ENCODE peak calls at places on chromosomes 3 and 15, in four cellular contexts. H is Panc1, Q is spleen, F is thyroid gland. O is an unnamed sample.

GRCh38 chr15:33358303-33358702 is 47.5 kb downstream of the RYR3 start:
- DNase-seq in H (no peak), Q (no peak), F (no peak), O (no peak)

GRCh38 chr3:107752202-107752990 is 229.6 kb downstream of the BBX start:
- DNase-seq in H (no peak), Q (no peak), F (no peak), O (no peak)

GRCh38 chr3:197511853-197512635 is 43.7 kb downstream of the BDH1 start:
- DNase-seq in H (no peak), Q (no peak), F (no peak), O (no peak)

GRCh38 chr3:196246612-196247308 is 30.4 kb downstream of the SLC51A start:
- DNase-seq in H (no peak), Q (no peak), F (no peak), O (no peak)

GRCh38 chr15:90000175-90000923 is 775 bp upstream of the ZNF710 start:
- DNase-seq in H (no peak), Q (peak; percentile 87), F (peak; percentile 24), O (no peak)

GRCh38 chr3:129417354-129417753 is 11.1 kb downstream of the EFCAB12 start:
- DNase-seq in H (no peak), Q (no peak), F (no peak), O (no peak)

GRCh38 chr3:57077630-57078365 is 17.3 kb downstream of the SPATA12 start:
- DNase-seq in H (no peak), Q (no peak), F (no peak), O (no peak)

GRCh38 chr15:66751579-66751978 is 49.5 kb downstream of the SMAD6 start:
- DNase-seq in H (no peak), Q (peak; percentile 47), F (peak; percentile 68), O (no peak)

GRCh38 chr3:130516645-130517512 is at the start of gene COL6A6:
- DNase-seq in H (no peak), Q (no peak), F (no peak), O (no peak)

GRCh38 chr3:162863579-162863978 is 1367.0 kb downstream of the OTOL1 start:
- DNase-seq in H (no peak), Q (no peak), F (no peak), O (no peak)

GRCh38 chr15:35061171-35062163 is 23.6 kb downstream of the NANOGP8 start:
- DNase-seq in H (peak; percentile 10), Q (no peak), F (no peak), O (no peak)

GRCh38 chr15:101022876-101023275 is 103.7 kb downstream of the LRRK1 start:
- DNase-seq in H (no peak), Q (no peak), F (no peak), O (peak; percentile 2)

GRCh38 chr15:63556736-63557135 is 40.5 kb upstream of the FBXL22 start:
- DNase-seq in H (no peak), Q (no peak), F (no peak), O (no peak)

GRCh38 chr3:107660316-107660976 is 137.7 kb downstream of the BBX start:
- DNase-seq in H (no peak), Q (no peak), F (no peak), O (no peak)

DNA sequence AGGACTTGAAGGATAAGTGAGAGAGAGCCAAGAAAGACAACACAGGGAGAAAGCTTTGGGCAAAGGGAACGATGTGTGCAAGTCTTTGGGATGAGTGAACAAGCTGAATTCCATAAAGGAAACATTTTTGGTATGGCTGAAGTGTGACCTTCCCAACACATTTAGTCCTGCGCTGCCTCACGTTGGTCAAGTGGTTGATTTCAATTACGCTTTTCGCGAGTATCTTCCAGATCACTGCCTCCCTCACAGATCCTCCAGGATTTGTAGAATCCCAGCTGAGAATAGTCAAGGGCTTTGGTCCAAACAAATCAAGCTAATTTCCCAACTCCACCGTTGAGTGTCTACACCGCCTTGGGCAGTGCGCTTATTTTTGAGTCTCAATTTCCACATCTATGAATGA is 338.4 kb upstream of the ADAMTS9 start:
- DNase-seq in H (no peak), Q (no peak), F (no peak), O (no peak)
- H3K4me3 ChIP-seq in H (no peak overlapping the region), Q (no peak overlapping the region), F (no peak overlapping the region), O (no peak overlapping the region)

GRCh38 chr3:149342413-149343340 is 9.2 kb upstream of the TM4SF18 start:
- DNase-seq in H (no peak), Q (no peak), F (no peak), O (no peak)
- H3K27ac ChIP-seq in H (peak overlapping the region; percentile 100), Q (no peak overlapping the region), F (no peak overlapping the region), O (no peak overlapping the region)

DNA sequence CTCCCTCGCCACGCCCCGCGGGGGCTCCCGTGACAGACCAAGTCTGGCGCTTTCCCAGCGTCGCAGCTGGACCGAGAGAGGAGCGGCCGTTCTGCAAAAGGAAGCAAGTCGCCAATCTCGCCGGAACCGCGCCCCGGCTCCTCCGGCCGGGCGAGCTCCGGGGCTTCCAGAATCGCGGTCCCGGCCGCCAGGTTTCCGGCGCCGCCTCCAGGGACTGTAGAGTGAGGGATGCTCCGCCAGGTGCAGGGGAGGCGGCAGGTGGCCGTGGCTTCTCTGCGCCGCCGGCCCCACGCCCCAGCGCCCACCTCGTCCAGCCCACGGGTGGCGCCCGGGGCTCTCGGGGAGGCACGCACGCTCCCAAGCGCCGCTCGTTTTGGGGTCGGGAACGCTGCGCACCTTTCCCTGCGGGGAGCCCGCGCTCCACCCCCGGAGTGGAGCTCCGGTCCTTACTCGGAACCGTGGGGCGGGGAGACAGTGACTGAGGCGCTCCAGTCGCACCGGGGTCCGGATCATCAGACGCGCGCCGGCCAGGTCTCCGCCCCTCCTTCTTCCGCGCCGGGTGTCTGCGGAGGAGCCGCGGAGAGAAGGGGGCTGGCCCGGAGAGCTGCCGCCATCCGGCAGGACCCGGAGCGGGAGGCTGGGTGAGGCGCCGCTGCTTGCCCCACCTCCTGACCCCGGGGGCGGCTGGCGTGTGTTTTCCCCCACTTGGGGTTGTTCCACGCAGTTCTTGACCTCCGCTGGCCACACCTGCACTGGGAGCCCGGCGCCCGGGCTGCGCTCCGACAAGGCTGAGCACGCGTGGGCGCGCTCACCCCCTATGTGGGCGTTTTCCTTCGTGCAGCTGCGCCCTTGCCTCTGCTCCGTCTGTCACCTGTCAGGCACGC is at the start of gene MCF2L2:
- DNase-seq in H (no peak), Q (peak; percentile 89), F (peak; percentile 50), O (peak; percentile 74)
- H3K27me3 ChIP-seq in H (peaks cover 11% of the 10 kb centered on the region), Q (peaks cover 32% of the 10 kb centered on the region), F (no peaks in the 10 kb centered on the region), O (no peaks in the 10 kb centered on the region)

DNA sequence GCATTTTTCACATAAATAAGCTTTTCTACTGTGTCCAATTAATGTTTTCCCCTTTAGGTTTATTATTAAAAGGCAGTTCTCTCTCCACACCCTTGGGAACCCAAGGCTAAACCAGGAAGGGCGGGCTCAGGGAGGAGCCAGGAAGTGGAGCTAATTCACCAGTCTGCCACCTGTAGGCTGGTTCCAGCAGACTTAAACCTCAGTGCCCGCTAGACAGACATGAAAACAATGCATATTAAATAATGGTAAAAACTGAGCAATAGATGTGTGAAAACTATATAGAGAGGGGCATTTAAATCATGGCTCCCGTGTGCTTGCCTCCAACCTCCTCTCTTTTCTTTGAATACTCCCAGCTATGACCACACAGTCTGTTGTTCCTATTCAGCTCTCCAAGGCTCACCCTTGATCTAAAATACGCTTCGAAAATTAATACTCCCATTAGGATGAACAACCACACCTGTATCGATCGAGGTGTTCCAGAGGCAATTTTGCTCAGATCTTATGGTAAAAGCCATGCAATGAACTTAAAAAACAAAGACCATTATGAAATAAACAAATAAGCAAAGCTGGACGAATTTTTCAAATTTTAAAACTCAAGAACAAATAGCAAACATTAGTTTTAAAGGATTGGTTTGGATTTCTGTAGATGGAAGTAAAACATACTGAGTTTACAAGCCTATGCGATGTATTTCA is 253.3 kb downstream of the TJP1 start:
- DNase-seq in H (no peak), Q (no peak), F (peak; percentile 78), O (no peak)
- H3K4me3 ChIP-seq in H (no peak overlapping the region), Q (peak overlapping the region; percentile 33), F (no peak overlapping the region), O (peak overlapping the region; percentile 75)

GRCh38 chr3:73719877-73720276 is 95.1 kb upstream of the PDZRN3 start:
- DNase-seq in H (no peak), Q (no peak), F (no peak), O (no peak)

GRCh38 chr3:73719413-73719831 is 94.7 kb upstream of the PDZRN3 start:
- DNase-seq in H (no peak), Q (no peak), F (no peak), O (no peak)

GRCh38 chr3:73723596-73723995 is 98.9 kb upstream of the PDZRN3 start:
- DNase-seq in H (no peak), Q (no peak), F (no peak), O (no peak)

GRCh38 chr3:73716418-73716817 is 91.7 kb upstream of the PDZRN3 start:
- DNase-seq in H (no peak), Q (no peak), F (no peak), O (no peak)

DNA sequence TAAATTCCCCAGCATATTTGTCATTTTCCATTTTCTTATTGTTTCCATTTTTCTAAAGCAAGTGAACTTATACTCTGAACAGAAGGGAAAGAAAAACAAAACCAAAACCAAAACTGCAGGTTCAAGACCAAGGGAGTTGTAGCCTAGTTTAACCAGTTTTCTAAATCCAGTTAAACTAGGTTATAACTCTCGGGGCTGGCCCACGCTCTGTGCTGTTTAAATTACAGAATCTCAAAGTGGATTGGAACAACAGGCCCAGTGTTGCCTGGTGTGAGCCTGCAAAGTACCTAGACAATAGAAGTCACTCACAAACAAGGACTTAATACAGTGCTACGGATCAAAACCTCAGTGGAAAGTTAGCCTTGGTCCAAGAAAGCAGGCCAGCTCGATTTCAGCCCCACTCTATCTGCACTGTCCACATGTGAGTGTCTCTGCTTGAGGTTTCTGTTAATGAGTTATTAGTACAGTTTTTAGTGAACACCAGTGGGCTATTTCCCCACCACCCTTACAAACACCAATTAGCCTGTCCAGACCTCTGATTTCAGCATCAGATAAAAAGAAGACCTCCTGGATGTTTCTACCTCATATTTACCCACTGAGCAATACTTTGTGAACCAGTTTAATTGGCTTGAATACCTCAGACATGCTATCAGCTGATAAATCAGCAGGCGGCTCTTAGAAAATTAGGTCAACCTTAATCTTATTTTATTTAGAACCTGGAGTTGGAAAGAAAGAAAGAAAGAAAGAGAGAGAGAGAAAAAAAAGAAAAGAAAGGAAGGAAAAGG is 93.8 kb upstream of the PDZRN3 start:
- DNase-seq in H (no peak), Q (no peak), F (no peak), O (no peak)
- H3K27ac ChIP-seq in H (no peak overlapping the region), Q (no peak overlapping the region), F (no peak overlapping the region), O (no peak overlapping the region)